ENCODE peak calls at places on chromosomes 16 and 17, in five cellular contexts. Y is esophagus squamous epithelium, C is tibial nerve, I is SK-N-SH, X is ascending aorta. G is an unnamed sample.

GRCh38 chr16:71590584-71590983 is 13.7 kb upstream of the TAT start:
- DNase-seq in Y (no peak), X (no peak), I (no peak), C (no peak), G (no peak)

GRCh38 chr17:27319536-27320221 is 25.8 kb downstream of the WSB1 start:
- DNase-seq in Y (no peak), X (peak; percentile 72), I (no peak), C (no peak), G (no peak)

GRCh38 chr17:640436-640835 is 74.2 kb downstream of the VPS53 start:
- DNase-seq in Y (no peak), X (no peak), I (no peak), C (no peak), G (no peak)

GRCh38 chr16:24523569-24523968 is 15.8 kb upstream of the RBBP6 start:
- DNase-seq in I (peak; percentile 64), Y (no peak), C (no peak), X (no peak), G (no peak)

GRCh38 chr17:41527076-41528023 is 758 bp downstream of the KRT19 start:
- DNase-seq in C (no peak), X (no peak), I (no peak), Y (no peak), G (no peak)

GRCh38 chr17:70767102-70767701 is 597.9 kb downstream of the KCNJ2 start:
- DNase-seq in I (peak; percentile 60), X (no peak), Y (no peak), C (no peak), G (no peak)

GRCh38 chr17:58956997-58957724 is 149.5 kb downstream of the TRIM37 start:
- DNase-seq in X (no peak), I (no peak), C (no peak), Y (no peak), G (no peak)

GRCh38 chr17:44556114-44556853 is 1.0 kb upstream of the FZD2 start:
- DNase-seq in C (no peak), I (peak; percentile 67), X (peak; percentile 72), Y (no peak), G (peak; percentile 18)

GRCh38 chr16:56426585-56426984 is 1.2 kb upstream of the AMFR start:
- DNase-seq in Y (no peak), X (no peak), I (no peak), C (no peak), G (no peak)

GRCh38 chr17:56114469-56114868 is 38.8 kb upstream of the ANKFN1 start:
- DNase-seq in Y (no peak), C (no peak), I (no peak), X (no peak), G (no peak)

GRCh38 chr16:57689772-57690558 is 4.6 kb upstream of the DRC7 start:
- DNase-seq in C (no peak), I (no peak), Y (no peak), X (peak; percentile 55), G (peak; percentile 37)

GRCh38 chr16:76932541-76933211 is 258.3 kb upstream of the MON1B start:
- DNase-seq in C (no peak), X (no peak), I (no peak), Y (no peak), G (no peak)

GRCh38 chr16:72921106-72921505 is 126.8 kb downstream of the ZFHX3 start:
- DNase-seq in X (no peak), I (no peak), C (no peak), Y (no peak), G (no peak)

GRCh38 chr16:27458196-27458728 is 56.3 kb downstream of the IL21R start:
- DNase-seq in Y (no peak), X (no peak), I (no peak), C (no peak), G (no peak)

GRCh38 chr17:70905796-70906195 is 736.5 kb downstream of the KCNJ2 start:
- DNase-seq in I (no peak), Y (no peak), C (no peak), X (peak; percentile 66), G (no peak)

GRCh38 chr17:71458322-71458721 is 662.5 kb upstream of the SOX9 start:
- DNase-seq in C (no peak), I (no peak), Y (no peak), X (no peak), G (no peak)

GRCh38 chr17:35666070-35666469 is 65.4 kb upstream of the RASL10B start:
- DNase-seq in X (no peak), C (no peak), I (no peak), Y (no peak), G (no peak)

GRCh38 chr16:47323241-47323640 is 137.6 kb downstream of the ITFG1 start:
- DNase-seq in C (no peak), X (no peak), I (no peak), Y (no peak), G (no peak)

GRCh38 chr16:69481901-69482341 is 57.5 kb downstream of the CYB5B start:
- DNase-seq in I (no peak), X (peak; percentile 94), Y (no peak), C (peak; percentile 66), G (no peak)

GRCh38 chr16:84749072-84749471 is 49.3 kb downstream of the USP10 start:
- DNase-seq in C (no peak), X (no peak), I (no peak), Y (no peak), G (no peak)
- TF ChIP-seq CTCF in C (no peak), X (no peak), I (peak; percentile 51), Y (no peak), G (peak; percentile 25)

DNA sequence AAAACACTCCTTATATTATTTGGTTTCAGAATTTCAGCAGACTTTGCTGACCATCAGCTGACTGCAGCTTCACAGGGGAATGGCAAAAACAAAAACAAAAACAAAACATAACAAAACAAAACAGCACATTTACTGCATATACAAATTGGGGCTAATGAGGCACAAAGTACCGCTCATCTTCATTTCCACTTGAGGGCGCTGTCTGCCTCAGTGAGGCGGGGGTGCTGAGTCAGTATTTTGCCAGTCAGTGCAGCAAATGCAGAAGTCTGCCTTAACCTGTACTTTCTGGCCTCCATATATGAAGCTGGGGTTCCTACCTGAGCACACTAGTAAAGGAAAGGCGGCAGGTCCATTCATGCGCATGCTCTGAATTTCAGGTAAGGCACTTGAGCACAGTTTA is 13.5 kb upstream of the DYNLRB2 start:
- DNase-seq in Y (no peak), I (peak; percentile 11), X (no peak), C (no peak), G (no peak)
- TF ChIP-seq CTCF in Y (peak; percentile 34), I (peak; percentile 57), X (peak; percentile 18), C (no peak), G (peak; percentile 9)

DNA sequence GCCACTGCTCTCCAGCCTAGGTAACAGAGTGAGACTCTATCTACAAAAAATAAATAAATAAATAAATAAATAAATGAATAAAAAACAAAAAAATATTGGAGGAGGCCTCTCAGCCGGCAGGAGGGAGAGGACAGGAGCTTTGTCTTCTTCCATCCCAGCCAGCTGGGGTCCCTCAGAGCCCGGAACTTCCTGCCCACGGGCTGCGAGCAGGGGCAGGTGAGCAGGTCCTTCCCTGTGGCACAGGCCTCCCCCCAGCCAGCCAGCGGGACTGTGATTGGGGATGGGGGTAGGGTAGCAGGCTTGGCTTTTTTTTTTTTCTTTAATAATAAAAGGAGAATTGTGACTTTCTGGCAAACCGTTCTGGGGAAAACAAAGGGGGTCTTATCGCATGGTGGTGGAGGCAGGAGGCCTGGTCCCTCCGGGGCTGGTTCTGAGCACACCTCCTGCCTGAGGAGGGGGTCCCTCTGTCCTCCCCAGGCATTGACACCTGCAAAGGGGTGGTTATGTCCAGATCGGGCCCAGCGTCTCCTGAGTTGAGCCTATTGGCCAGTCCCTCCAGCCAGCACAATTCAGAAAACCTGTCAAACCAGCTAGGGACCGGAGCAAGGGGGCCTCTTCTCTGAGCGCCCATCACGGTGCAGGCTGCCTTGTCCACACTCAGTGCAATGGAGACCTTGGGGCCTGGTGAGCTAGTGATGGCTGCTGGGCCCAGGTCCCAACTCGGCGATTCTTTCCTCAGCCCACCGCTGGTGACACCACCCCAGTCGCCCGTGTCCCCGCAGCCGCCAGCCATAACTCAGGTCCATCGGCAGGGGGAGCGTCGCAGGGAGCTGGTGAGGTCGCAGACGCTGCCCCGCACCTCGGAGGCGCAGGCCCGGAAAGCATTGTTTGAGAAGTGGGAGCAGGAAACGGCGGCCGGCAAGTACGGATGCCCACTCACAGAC is 10.3 kb downstream of the SMTNL2 start:
- DNase-seq in I (peak; percentile 68), Y (no peak), X (no peak), C (no peak), G (no peak)
- TF ChIP-seq CTCF in I (no peak), Y (no peak), X (peak; percentile 17), C (no peak), G (no peak)

GRCh38 chr16:48329138-48329537 is 56.1 kb downstream of the SIAH1 start:
- DNase-seq in I (no peak), Y (no peak), X (no peak), C (no peak), G (no peak)

GRCh38 chr16:48330133-48330846 is 54.9 kb downstream of the SIAH1 start:
- DNase-seq in I (no peak), X (no peak), Y (no peak), C (no peak), G (no peak)

GRCh38 chr16:48332978-48333377 is 52.2 kb downstream of the SIAH1 start:
- DNase-seq in X (no peak), I (no peak), C (no peak), Y (no peak), G (no peak)

GRCh38 chr16:48334325-48334724 is 50.9 kb downstream of the SIAH1 start:
- DNase-seq in Y (no peak), C (no peak), X (no peak), I (no peak), G (no peak)

DNA sequence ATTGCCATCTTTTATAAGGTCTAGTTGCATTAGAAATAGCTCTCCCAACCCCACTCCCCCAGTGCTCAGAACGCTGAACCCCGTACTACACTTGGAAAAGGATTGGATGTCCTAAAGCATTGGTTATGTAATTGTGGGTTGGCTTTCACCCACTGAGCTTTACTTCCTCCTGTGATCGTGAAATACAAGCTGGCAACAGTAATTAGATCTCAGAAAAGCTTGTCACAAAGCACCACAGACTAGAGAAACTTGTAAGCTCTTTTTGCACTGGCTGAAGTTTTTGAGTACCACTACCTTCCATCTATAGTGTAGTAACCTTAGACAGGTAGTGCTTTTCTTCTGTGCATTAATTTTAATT is 54.4 kb downstream of the SIAH1 start:
- DNase-seq in I (no peak), Y (no peak), C (no peak), X (no peak), G (no peak)
- TF ChIP-seq CTCF in I (no peak), Y (no peak), C (no peak), X (no peak), G (no peak)

GRCh38 chr17:57478851-57479250 is 222.5 kb downstream of the MSI2 start:
- DNase-seq in I (no peak), Y (no peak), C (no peak), X (no peak), G (no peak)
- TF ChIP-seq CTCF in I (no peak), Y (no peak), C (no peak), X (no peak), G (no peak)

DNA sequence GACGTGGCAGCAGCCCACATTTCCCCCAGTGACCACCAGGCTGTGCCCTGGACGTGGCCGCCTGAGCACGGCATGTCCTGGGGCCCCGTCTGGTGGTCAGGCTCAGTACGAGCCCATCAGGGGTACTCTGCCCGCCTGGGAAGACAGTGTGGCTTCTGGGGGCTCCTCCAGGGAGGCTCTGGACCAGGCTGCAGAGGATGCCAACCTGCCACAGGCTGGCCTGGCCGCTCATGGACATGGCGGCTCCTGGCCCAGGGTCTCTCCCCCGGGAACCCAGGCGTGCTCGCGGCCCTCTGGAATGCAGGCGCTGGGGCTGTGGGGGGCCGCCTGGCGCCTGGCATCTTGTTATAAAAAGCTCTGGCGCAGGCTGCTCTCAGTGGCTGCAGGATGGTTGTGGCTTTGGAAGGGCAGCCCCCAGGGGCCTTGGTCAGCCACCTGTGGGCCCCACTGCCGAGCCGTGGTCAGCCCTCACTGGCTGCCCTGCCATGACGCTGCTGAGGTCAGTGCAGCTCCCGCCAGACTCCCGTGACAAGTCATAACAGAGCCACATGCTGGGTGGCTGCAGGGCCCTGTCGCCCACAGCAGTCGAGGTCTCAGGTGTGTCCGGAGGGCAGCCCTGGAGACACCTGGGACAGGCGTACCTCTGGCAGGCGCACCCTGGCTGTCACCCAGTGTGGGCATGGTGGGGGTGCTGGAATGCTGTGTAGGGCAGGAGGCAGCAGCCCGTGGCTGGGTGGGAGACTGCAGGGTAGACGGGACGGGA is 15.0 kb downstream of the CENPX start:
- DNase-seq in I (no peak), X (no peak), C (no peak), Y (no peak), G (no peak)
- TF ChIP-seq CTCF in I (peak; percentile 23), X (no peak), C (no peak), Y (no peak), G (no peak)